ENCODE peak calls at places on chromosomes 4 and X, in nine cellular contexts. W is MM.1S; S is Jurkat, Clone E6-1; P is NCI-H510A treated with DMSO at 0.1 percent for 48 hours; Q is NAMALWA; O is Daoy; G is EL; T is SW480; R is Ammon's horn. C is an unnamed sample.

GRCh38 chrX:22577181-22577580 is 304.5 kb downstream of the CBLL2 start:
- DNase-seq in W (no peak), S (no peak), P (no peak), Q (no peak), O (peak; percentile 62), G (peak; percentile 63), T (no peak), R (no peak), C (no peak)

GRCh38 chr4:108043536-108043935 is 53.8 kb downstream of the HADH start:
- DNase-seq in W (no peak), S (peak; percentile 61), P (peak; percentile 87), Q (no peak), O (no peak), G (no peak), T (no peak), R (no peak), C (no peak)

GRCh38 chr4:55038176-55038890 is 87.1 kb downstream of the KDR start:
- DNase-seq in W (no peak), S (no peak), P (no peak), Q (no peak), O (no peak), G (peak; percentile 11), T (no peak), R (no peak), C (no peak)

GRCh38 chr4:104966349-104967033 is 180.2 kb upstream of the TET2 start:
- DNase-seq in W (peak; percentile 81), S (no peak), P (peak; percentile 36), Q (peak; percentile 14), O (no peak), G (no peak), T (no peak), R (peak; percentile 62), C (peak; percentile 73)

GRCh38 chr4:149605601-149606378 is 209.9 kb downstream of the IQCM start:
- DNase-seq in W (no peak), S (no peak), P (no peak), Q (no peak), O (no peak), G (peak; percentile 71), T (no peak), R (no peak), C (no peak)

GRCh38 chrX:155094468-155095061 is 23.3 kb downstream of the BRCC3 start:
- DNase-seq in W (peak; percentile 40), S (no peak), P (peak; percentile 8), Q (peak; percentile 55), O (peak; percentile 4), G (peak; percentile 12), T (peak; percentile 26), R (no peak), C (no peak)

GRCh38 chr4:108053281-108053701 is 63.6 kb downstream of the HADH start:
- DNase-seq in W (no peak), S (no peak), P (no peak), Q (no peak), O (no peak), G (no peak), T (no peak), R (no peak), C (no peak)

GRCh38 chr4:75207902-75208301 is 275.0 kb downstream of the PARM1 start:
- DNase-seq in W (no peak), S (no peak), P (no peak), Q (no peak), O (no peak), G (no peak), T (no peak), R (no peak), C (no peak)

GRCh38 chrX:129449141-129449540 is 74.1 kb downstream of the SMARCA1 start:
- DNase-seq in W (no peak), S (peak; percentile 6), P (no peak), Q (peak; percentile 2), O (no peak), G (no peak), T (no peak), R (no peak), C (no peak)

GRCh38 chr4:147096667-147097604 is 151.3 kb upstream of the TTC29 start:
- DNase-seq in W (peak; percentile 57), S (peak; percentile 40), P (peak; percentile 69), Q (peak; percentile 65), O (peak; percentile 10), G (peak; percentile 53), T (peak; percentile 36), R (peak; percentile 76), C (no peak)

GRCh38 chrX:153379971-153380581 is 21.1 kb downstream of the PNMA6E start:
- DNase-seq in W (no peak), S (no peak), P (no peak), Q (no peak), O (no peak), G (no peak), T (no peak), R (no peak), C (no peak)

GRCh38 chr4:80259012-80259411 is 7.5 kb upstream of the FGF5 start:
- DNase-seq in W (no peak), S (no peak), P (no peak), Q (no peak), O (no peak), G (no peak), T (no peak), R (no peak), C (no peak)

GRCh38 chrX:30643313-30643821 is 9.9 kb upstream of the GK start:
- DNase-seq in W (no peak), S (no peak), P (no peak), Q (no peak), O (no peak), G (peak; percentile 20), T (no peak), R (peak; percentile 16), C (no peak)

GRCh38 chrX:43581167-43581566 is 74.9 kb upstream of the MAOA start:
- DNase-seq in W (no peak), S (no peak), P (no peak), Q (no peak), O (no peak), G (no peak), T (no peak), R (no peak), C (no peak)

GRCh38 chr4:54657556-54658313 is at the start of gene KIT:
- DNase-seq in W (no peak), S (no peak), P (peak; percentile 94), Q (no peak), O (no peak), G (peak; percentile 69), T (no peak), R (peak; percentile 40), C (peak; percentile 64)

GRCh38 chr4:58553679-58554078 is 1443.5 kb upstream of the IGFBP7 start:
- DNase-seq in W (no peak), S (no peak), P (no peak), Q (no peak), O (no peak), G (no peak), T (no peak), R (no peak), C (no peak)

GRCh38 chrX:97481228-97481627 is 597.5 kb downstream of the RPA4 start:
- DNase-seq in W (no peak), S (no peak), P (no peak), Q (no peak), O (no peak), G (no peak), T (no peak), R (no peak), C (no peak)

GRCh38 chr4:143482753-143483362 is 30.6 kb upstream of the SMARCA5 start:
- DNase-seq in W (peak; percentile 48), S (peak; percentile 5), P (no peak), Q (peak; percentile 84), O (peak; percentile 9), G (peak; percentile 41), T (peak; percentile 18), R (peak; percentile 75), C (no peak)

GRCh38 chr4:90641856-90642599 is 514.8 kb downstream of the CCSER1 start:
- DNase-seq in W (no peak), S (no peak), P (no peak), Q (no peak), O (no peak), G (no peak), T (no peak), R (no peak), C (no peak)

GRCh38 chr4:95188701-95189401 is 359.9 kb downstream of the UNC5C start:
- DNase-seq in W (peak; percentile 50), S (no peak), P (no peak), Q (no peak), O (no peak), G (no peak), T (no peak), R (no peak), C (no peak)

GRCh38 chr4:54819044-54819443 is 161.3 kb downstream of the KIT start:
- DNase-seq in W (no peak), S (no peak), P (no peak), Q (no peak), O (no peak), G (no peak), T (no peak), R (no peak), C (no peak)

GRCh38 chr4:74757136-74757535 is 37.2 kb downstream of the BTC start:
- DNase-seq in W (no peak), S (no peak), P (no peak), Q (no peak), O (no peak), G (no peak), T (no peak), R (no peak), C (no peak)

GRCh38 chr4:177287298-177287697 is 22.4 kb upstream of the NEIL3 start:
- DNase-seq in W (no peak), S (no peak), P (no peak), Q (no peak), O (no peak), G (no peak), T (no peak), R (no peak), C (no peak)

GRCh38 chr4:113065629-113066028 is 16.2 kb downstream of the ANK2 start:
- DNase-seq in W (no peak), S (no peak), P (peak; percentile 62), Q (no peak), O (no peak), G (no peak), T (no peak), R (no peak), C (no peak)

GRCh38 chr4:4673070-4673469 is 131.2 kb upstream of the STX18 start:
- DNase-seq in W (no peak), S (no peak), P (no peak), Q (peak; percentile 30), O (peak; percentile 85), G (peak; percentile 63), T (peak; percentile 95), R (no peak), C (peak; percentile 69)

GRCh38 chrX:153969904-153970397 is 1.7 kb downstream of the HCFC1 start:
- DNase-seq in W (no peak), S (no peak), P (no peak), Q (peak; percentile 30), O (no peak), G (no peak), T (no peak), R (peak; percentile 58), C (no peak)

GRCh38 chr4:15689540-15689939 is 7.9 kb downstream of the FAM200B start:
- DNase-seq in W (no peak), S (no peak), P (no peak), Q (no peak), O (peak; percentile 11), G (peak; percentile 49), T (no peak), R (no peak), C (no peak)

GRCh38 chr4:12409507-12410190 is 981.0 kb upstream of the HS3ST1 start:
- DNase-seq in W (peak; percentile 15), S (no peak), P (no peak), Q (no peak), O (no peak), G (no peak), T (peak; percentile 41), R (no peak), C (no peak)

GRCh38 chrX:119942831-119943184 is 743 bp downstream of the NKAP start:
- DNase-seq in W (no peak), S (no peak), P (no peak), Q (no peak), O (no peak), G (no peak), T (peak; percentile 28), R (no peak), C (no peak)

GRCh38 chrX:103210056-103210455 is 4.9 kb upstream of the BEX4 start:
- DNase-seq in W (no peak), S (no peak), P (no peak), Q (no peak), O (no peak), G (no peak), T (no peak), R (no peak), C (no peak)

GRCh38 chrX:129957241-129958099 is 25.0 kb upstream of the BCORL1 start:
- DNase-seq in W (peak; percentile 69), S (no peak), P (peak; percentile 30), Q (peak; percentile 70), O (peak; percentile 63), G (peak; percentile 67), T (peak; percentile 32), R (peak; percentile 35), C (peak; percentile 68)

C was measured in colonic mucosa.